ENCODE peak calls at places on chromosomes 13 and 19, in seven cellular contexts. A is EH; T is activated CD4-positive, alpha-beta T cell treated with anti-CD3 and anti-CD28 coated beads, Interleukin-2, amount 50 U/mL, for 24 hours; U is omental fat pad; L is LHCN-M2; H is breast epithelium; B is HS-5. O is an unnamed sample.

GRCh38 chr19:12788682-12789097 is 2.6 kb upstream of the JUNB start:
- DNase-seq in H (no peak), B (no peak), T (no peak), U (no peak), A (peak), L (peak), O (no peak)

GRCh38 chr19:29546583-29547190 is 20.9 kb downstream of the VSTM2B start:
- DNase-seq in U (no peak), A (no peak), B (no peak), H (peak), L (no peak), T (no peak), O (no peak)

GRCh38 chr19:18675779-18676178 is 7.7 kb upstream of the CRTC1 start:
- DNase-seq in B (no peak), U (no peak), T (no peak), A (peak), L (no peak), H (no peak), O (no peak)

GRCh38 chr19:50377517-50377916 is 1.3 kb downstream of the NR1H2 start:
- DNase-seq in A (no peak), U (no peak), H (no peak), B (no peak), L (no peak), T (no peak), O (no peak)

GRCh38 chr13:39106216-39106995 is 68.2 kb downstream of the NHLRC3 start:
- DNase-seq in L (peak), T (no peak), H (no peak), U (no peak), A (no peak), B (no peak), O (peak)

GRCh38 chr19:18438331-18439024 is 545 bp upstream of the ISYNA1 start:
- DNase-seq in A (no peak), L (no peak), B (no peak), U (no peak), T (no peak), H (no peak), O (no peak)

GRCh38 chr19:34985249-34986022 is 14.7 kb upstream of the GRAMD1A start:
- DNase-seq in H (peak), L (no peak), A (peak), B (no peak), U (no peak), T (no peak), O (peak)

GRCh38 chr19:41886761-41887710 is 4.1 kb downstream of the ARHGEF1 start:
- DNase-seq in L (no peak), H (no peak), A (peak), B (no peak), T (peak), U (no peak), O (no peak)

GRCh38 chr13:45737571-45738002 is 35.5 kb downstream of the CBY2 start:
- DNase-seq in H (no peak), T (no peak), B (no peak), A (no peak), U (no peak), L (no peak), O (no peak)

GRCh38 chr19:57512845-57513244 is 13.1 kb downstream of the ZNF773 start:
- DNase-seq in H (no peak), T (no peak), B (no peak), A (peak), U (no peak), L (peak), O (no peak)

GRCh38 chr19:10043286-10043927 is 30.1 kb downstream of the RDH8 start:
- DNase-seq in H (no peak), A (peak), L (peak), U (no peak), B (peak), T (no peak), O (peak)

GRCh38 chr13:76667551-76667950 is 218.7 kb downstream of the KCTD12 start:
- DNase-seq in B (peak), H (no peak), L (peak), A (peak), U (no peak), T (no peak), O (peak)

GRCh38 chr13:94201022-94201421 is 278.5 kb downstream of the DCT start:
- DNase-seq in L (no peak), T (no peak), B (no peak), H (no peak), A (no peak), U (no peak), O (no peak)

GRCh38 chr19:47158879-47159509 is 28.4 kb downstream of the SAE1 start:
- DNase-seq in L (peak), H (no peak), U (no peak), T (peak), A (peak), B (no peak), O (no peak)

GRCh38 chr19:28472111-28472510 is 740.8 kb downstream of the UQCRFS1 start:
- DNase-seq in A (peak), U (no peak), T (no peak), H (no peak), L (no peak), B (no peak), O (no peak)

GRCh38 chr19:5850743-5851293 is 431 bp downstream of the FUT3 start:
- DNase-seq in L (peak), H (no peak), T (no peak), U (no peak), A (peak), B (no peak), O (peak)

GRCh38 chr13:77443511-77443910 is 92.0 kb upstream of the SCEL start:
- DNase-seq in B (no peak), A (no peak), U (no peak), L (no peak), H (no peak), T (no peak), O (no peak)

GRCh38 chr19:7912697-7913564 is 1.7 kb upstream of the TGFBR3L start:
- DNase-seq in H (no peak), L (no peak), T (no peak), B (no peak), A (no peak), U (no peak), O (no peak)

GRCh38 chr13:55013051-55013450 is 1984.4 kb downstream of the OLFM4 start:
- DNase-seq in U (no peak), A (no peak), L (no peak), H (no peak), B (no peak), T (no peak), O (no peak)

GRCh38 chr13:108597943-108598342 is 31.5 kb upstream of the MYO16 start:
- DNase-seq in A (no peak), T (no peak), H (no peak), L (no peak), U (no peak), B (no peak), O (no peak)

GRCh38 chr13:29936051-29936813 is 85.8 kb upstream of the UBL3 start:
- DNase-seq in U (no peak), H (no peak), T (no peak), A (no peak), B (no peak), L (no peak), O (no peak)

GRCh38 chr19:584240-585001 is 5.3 kb upstream of the HCN2 start:
- DNase-seq in H (no peak), B (no peak), U (no peak), A (peak), T (peak), L (peak), O (no peak)

GRCh38 chr19:33685541-33685940 is 63.8 kb downstream of the CHST8 start:
- DNase-seq in L (no peak), T (no peak), H (peak), B (no peak), A (no peak), U (peak), O (no peak)

GRCh38 chr19:39398297-39398864 is 7.2 kb downstream of the MED29 start:
- DNase-seq in H (no peak), L (peak), A (peak), B (no peak), U (no peak), T (peak), O (no peak)

GRCh38 chr13:35573639-35574038 is 97.2 kb upstream of the MAB21L1 start:
- DNase-seq in L (no peak), U (no peak), A (no peak), T (no peak), B (no peak), H (no peak), O (no peak)

GRCh38 chr13:98944336-98944735 is 33.5 kb downstream of the DOCK9 start:
- DNase-seq in A (no peak), B (no peak), L (no peak), T (no peak), H (no peak), U (no peak), O (no peak)

GRCh38 chr13:76696370-76696769 is 189.8 kb downstream of the KCTD12 start:
- DNase-seq in U (no peak), A (peak), H (no peak), L (peak), B (no peak), T (no peak), O (no peak)